ENCODE peak calls at places on chromosomes 11 and 22, in seven cellular contexts. A is AG10803, C is retinal pigment epithelial cell, B is fibroblast of mammary gland, R is uterus, F is coronary artery, Y is upper lobe of right lung. S is an unnamed sample.

GRCh38 chr11:4203603-4204360 is 109.2 kb downstream of the RRM1 start:
- DNase-seq in A (no peak), C (no peak), B (no peak), R (no peak), F (no peak), Y (no peak), S (no peak)

GRCh38 chr11:45320366-45320765 is 34.2 kb upstream of the SYT13 start:
- DNase-seq in A (no peak), C (no peak), B (no peak), R (no peak), F (peak; percentile 41), Y (no peak), S (no peak)

GRCh38 chr11:1485504-1485885 is 1.1 kb downstream of the MOB2 start:
- DNase-seq in A (no peak), C (no peak), B (no peak), R (no peak), F (no peak), Y (peak; percentile 54), S (no peak)

GRCh38 chr11:131408011-131408640 is 37.7 kb downstream of the NTM start:
- DNase-seq in A (peak; percentile 52), C (no peak), B (peak; percentile 16), R (no peak), F (no peak), Y (no peak), S (no peak)

GRCh38 chr22:25979968-25980367 is 189.3 kb upstream of the SEZ6L start:
- DNase-seq in A (no peak), C (no peak), B (no peak), R (no peak), F (no peak), Y (no peak), S (no peak)

GRCh38 chr11:110897035-110897434 is 184.8 kb upstream of the ARHGAP20 start:
- DNase-seq in A (peak; percentile 82), C (no peak), B (peak; percentile 92), R (no peak), F (no peak), Y (no peak), S (no peak)

GRCh38 chr11:115170133-115170815 is 333.9 kb downstream of the CADM1 start:
- DNase-seq in A (peak; percentile 24), C (no peak), B (peak; percentile 22), R (no peak), F (no peak), Y (no peak), S (peak; percentile 15)

GRCh38 chr11:11608783-11609232 is 13.0 kb downstream of the GALNT18 start:
- DNase-seq in A (peak; percentile 58), C (no peak), B (peak; percentile 47), R (no peak), F (no peak), Y (no peak), S (no peak)

GRCh38 chr11:134854391-134854991 is 442.4 kb upstream of the B3GAT1 start:
- DNase-seq in A (no peak), C (no peak), B (no peak), R (no peak), F (no peak), Y (no peak), S (no peak)

GRCh38 chr22:47965896-47966295 is 1203.4 kb downstream of the TBC1D22A start:
- DNase-seq in A (no peak), C (no peak), B (no peak), R (no peak), F (no peak), Y (no peak), S (no peak)

GRCh38 chr11:91394073-91394717 is 830.4 kb upstream of the FAT3 start:
- DNase-seq in A (no peak), C (no peak), B (no peak), R (no peak), F (no peak), Y (no peak), S (no peak)

GRCh38 chr11:115141715-115142114 is 362.5 kb downstream of the CADM1 start:
- DNase-seq in A (no peak), C (no peak), B (no peak), R (no peak), F (no peak), Y (no peak), S (no peak)

GRCh38 chr11:106989056-106989455 is 29.2 kb downstream of the GUCY1A2 start:
- DNase-seq in A (peak; percentile 33), C (no peak), B (peak; percentile 60), R (no peak), F (no peak), Y (no peak), S (no peak)

GRCh38 chr11:86278226-86278625 is 23.8 kb upstream of the HIKESHI start:
- DNase-seq in A (no peak), C (no peak), B (no peak), R (no peak), F (no peak), Y (no peak), S (no peak)

GRCh38 chr22:43014876-43015676 is at the start of gene PACSIN2:
- DNase-seq in A (peak; percentile 98), C (peak; percentile 94), B (peak; percentile 96), R (peak; percentile 99), F (peak; percentile 99), Y (peak; percentile 100), S (no peak)

GRCh38 chr11:35539781-35540281 is 14.4 kb upstream of the PAMR1 start:
- DNase-seq in A (peak; percentile 96), C (no peak), B (peak; percentile 93), R (peak; percentile 76), F (no peak), Y (no peak), S (no peak)

GRCh38 chr11:32092581-32093170 is 1.8 kb downstream of the RCN1 start:
- DNase-seq in A (no peak), C (no peak), B (no peak), R (no peak), F (no peak), Y (no peak), S (no peak)

GRCh38 chr11:58641326-58641725 is 18.9 kb downstream of the CNTF start:
- DNase-seq in A (no peak), C (no peak), B (no peak), R (no peak), F (no peak), Y (no peak), S (no peak)

GRCh38 chr11:72058416-72059034 is 21.8 kb downstream of the NUMA1 start:
- DNase-seq in A (peak; percentile 49), C (no peak), B (no peak), R (no peak), F (no peak), Y (no peak), S (no peak)

GRCh38 chr11:10492084-10492483 is 37.0 kb downstream of the AMPD3 start:
- DNase-seq in A (peak; percentile 61), C (no peak), B (peak; percentile 45), R (no peak), F (no peak), Y (no peak), S (no peak)

GRCh38 chr11:20131744-20132666 is 28.3 kb downstream of the DBX1 start:
- DNase-seq in A (peak; percentile 50), C (no peak), B (peak; percentile 61), R (peak; percentile 70), F (no peak), Y (peak; percentile 71), S (no peak)

GRCh38 chr11:73651661-73652045 is 5.3 kb downstream of the PLEKHB1 start:
- DNase-seq in A (no peak), C (no peak), B (no peak), R (no peak), F (no peak), Y (no peak), S (no peak)

GRCh38 chr11:126718319-126718718 is 282.3 kb downstream of the KIRREL3 start:
- DNase-seq in A (peak; percentile 39), C (no peak), B (peak; percentile 7), R (no peak), F (no peak), Y (no peak), S (peak; percentile 32)

GRCh38 chr11:103295704-103296103 is 186.5 kb downstream of the DYNC2H1 start:
- DNase-seq in A (peak; percentile 2), C (no peak), B (peak; percentile 11), R (no peak), F (no peak), Y (no peak), S (no peak)

GRCh38 chr22:42277232-42277753 is 6.8 kb upstream of the TCF20 start:
- DNase-seq in A (no peak), C (no peak), B (no peak), R (no peak), F (no peak), Y (no peak), S (no peak)

GRCh38 chr22:40922484-40923303 is 28.5 kb upstream of the RBX1 start:
- DNase-seq in A (peak; percentile 69), C (peak; percentile 17), B (peak; percentile 76), R (no peak), F (no peak), Y (no peak), S (peak; percentile 10)

DNA sequence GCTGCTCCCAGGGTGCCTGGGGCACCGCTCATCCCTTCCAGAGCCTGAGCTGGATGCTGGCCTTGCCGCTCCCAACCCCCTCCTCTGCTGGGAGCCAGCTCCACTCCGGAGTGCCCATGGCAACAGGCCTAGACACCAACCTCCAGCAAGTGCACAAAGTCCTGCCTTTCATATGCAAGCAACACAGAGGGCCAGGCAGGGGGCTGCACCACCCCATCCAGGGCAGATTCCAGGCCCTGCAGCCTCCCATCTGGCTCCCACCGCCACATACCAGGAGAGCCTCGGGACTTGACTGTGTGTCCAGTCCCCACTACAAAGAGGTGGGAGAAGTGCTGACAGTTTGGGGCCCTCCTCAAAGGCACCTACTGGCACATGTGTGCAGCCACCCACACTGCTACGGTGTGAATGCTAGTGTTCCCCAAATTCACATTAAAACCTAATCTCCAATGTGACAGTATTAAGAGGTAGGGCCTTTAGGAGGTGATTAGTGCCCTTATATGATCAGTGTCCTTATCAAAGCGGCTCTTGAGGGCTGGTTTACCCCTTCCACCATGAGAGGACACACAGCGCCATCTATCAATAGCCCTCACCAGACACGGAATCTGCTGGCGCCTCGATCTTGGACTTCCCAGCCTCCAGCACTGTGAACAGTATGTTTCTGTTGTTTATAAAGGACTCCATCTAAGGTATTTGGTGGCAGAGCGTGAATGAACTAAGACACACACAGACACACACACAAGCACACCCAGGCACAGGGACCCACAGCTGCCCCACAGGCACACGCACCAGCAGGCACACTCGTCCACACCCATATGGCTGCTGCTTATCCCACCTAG is 16.2 kb downstream of the ARVCF start:
- DNase-seq in A (no peak), C (no peak), B (no peak), R (no peak), F (no peak), Y (no peak), S (no peak)
- TF ChIP-seq CTCF in A (no peak), C (no peak), B (no peak), R (no peak), F (no peak), Y (no peak), S (no peak)

GRCh38 chr11:67370351-67371076 is 2.9 kb downstream of the CLCF1 start:
- DNase-seq in A (no peak), C (no peak), B (peak; percentile 54), R (peak; percentile 21), F (no peak), Y (no peak), S (no peak)
- H3K4me3 ChIP-seq in A (peak overlapping the region; percentile 73), C (no peak overlapping the region), B (no peak overlapping the region), R (peak overlapping the region; percentile 6), F (no peak overlapping the region), Y (no peak overlapping the region), S (peak overlapping the region; percentile 74)

GRCh38 chr22:16717699-16718558 is 107.3 kb downstream of the XKR3 start:
- DNase-seq in A (no peak), C (no peak), B (no peak), R (no peak), F (no peak), Y (no peak), S (no peak)
- TF ChIP-seq CTCF in A (no peak), C (peak; percentile 25), B (no peak), R (no peak), F (no peak), Y (no peak), S (peak; percentile 30)

GRCh38 chr11:17389957-17390649 is 1.6 kb upstream of the KCNJ11 start:
- DNase-seq in A (no peak), C (no peak), B (no peak), R (no peak), F (no peak), Y (no peak), S (no peak)
- H3K4me3 ChIP-seq in A (no peak overlapping the region), C (no peak overlapping the region), B (no peak overlapping the region), R (no peak overlapping the region), F (peak overlapping the region; percentile 87), Y (peak overlapping the region; percentile 48), S (no peak overlapping the region)

S was measured in epithelial cell of proximal tubule.